ENCODE peak calls at places on chromosome 9, in ten cellular contexts. C is OCI-LY7; J is H7; V is endothelial cell; L is left colon; B is cerebellar cortex; O is substantia nigra; G is CD8-positive, alpha-beta T cell; R is IMR-90; K is T-helper 2 cell. Z is an unnamed sample.

GRCh38 chr9:117839862-117840261 is 135.7 kb downstream of the TLR4 start:
- DNase-seq in C (no peak), J (no peak), V (no peak), L (no peak), B (no peak), O (no peak), G (no peak), R (no peak), K (no peak), Z (no peak)

GRCh38 chr9:89770779-89771178 is 166.0 kb downstream of the GADD45G start:
- DNase-seq in C (no peak), J (no peak), V (no peak), L (no peak), B (peak; percentile 40), O (no peak), G (no peak), R (no peak), K (no peak), Z (no peak)

GRCh38 chr9:92716557-92716956 is 46.6 kb upstream of the IPPK start:
- DNase-seq in C (peak; percentile 80), J (peak; percentile 95), V (peak; percentile 88), L (peak; percentile 78), B (peak; percentile 54), O (no peak), G (peak; percentile 76), R (peak; percentile 21), K (peak; percentile 47), Z (peak; percentile 83)

GRCh38 chr9:86175743-86176456 is 76.5 kb upstream of the GOLM1 start:
- DNase-seq in C (no peak), J (peak; percentile 29), V (no peak), L (no peak), B (no peak), O (no peak), G (no peak), R (no peak), K (no peak), Z (no peak)

GRCh38 chr9:92561374-92562329 is 25.9 kb upstream of the ECM2 start:
- DNase-seq in C (no peak), J (no peak), V (no peak), L (no peak), B (no peak), O (no peak), G (no peak), R (peak; percentile 74), K (no peak), Z (no peak)

GRCh38 chr9:109134167-109134578 is 14.4 kb upstream of the TMEM245 start:
- DNase-seq in C (no peak), J (no peak), V (no peak), L (no peak), B (no peak), O (no peak), G (no peak), R (no peak), K (no peak), Z (no peak)

GRCh38 chr9:84136119-84136868 is 155.7 kb downstream of the RMI1 start:
- DNase-seq in C (no peak), J (no peak), V (no peak), L (peak; percentile 20), B (no peak), O (no peak), G (no peak), R (peak; percentile 29), K (no peak), Z (no peak)

GRCh38 chr9:22379272-22379671 is 67.4 kb upstream of the DMRTA1 start:
- DNase-seq in C (no peak), J (no peak), V (no peak), L (no peak), B (no peak), O (no peak), G (no peak), R (no peak), K (no peak), Z (no peak)

GRCh38 chr9:114430443-114430842 is 42.7 kb upstream of the AKNA start:
- DNase-seq in C (no peak), J (peak; percentile 22), V (no peak), L (no peak), B (no peak), O (no peak), G (no peak), R (no peak), K (no peak), Z (peak; percentile 23)

GRCh38 chr9:34458013-34458966 is at the start of the genes DNAI1 and FAM219A:
- DNase-seq in C (peak; percentile 99), J (peak; percentile 98), V (peak; percentile 99), L (peak; percentile 98), B (peak; percentile 98), O (peak; percentile 99), G (peak; percentile 98), R (peak; percentile 98), K (peak; percentile 99), Z (peak; percentile 98)

GRCh38 chr9:4400731-4401130 is 89.5 kb upstream of the SLC1A1 start:
- DNase-seq in C (no peak), J (no peak), V (no peak), L (no peak), B (no peak), O (no peak), G (no peak), R (no peak), K (no peak), Z (no peak)

GRCh38 chr9:3758816-3759576 is 233.2 kb upstream of the RFX3 start:
- DNase-seq in C (no peak), J (no peak), V (no peak), L (no peak), B (no peak), O (no peak), G (no peak), R (peak; percentile 37), K (no peak), Z (no peak)

GRCh38 chr9:119768266-119768665 is 399.0 kb upstream of the BRINP1 start:
- DNase-seq in C (no peak), J (no peak), V (no peak), L (no peak), B (no peak), O (no peak), G (no peak), R (no peak), K (no peak), Z (no peak)

GRCh38 chr9:37676411-37676830 is 25.7 kb downstream of the FRMPD1 start:
- DNase-seq in C (no peak), J (no peak), V (no peak), L (no peak), B (peak; percentile 88), O (peak; percentile 39), G (no peak), R (no peak), K (no peak), Z (no peak)

GRCh38 chr9:129694265-129694664 is 28.8 kb downstream of the PRRX2 start:
- DNase-seq in C (no peak), J (no peak), V (no peak), L (no peak), B (no peak), O (no peak), G (no peak), R (no peak), K (no peak), Z (no peak)

GRCh38 chr9:86983260-86984255 is 36.3 kb upstream of the GAS1 start:
- DNase-seq in C (no peak), J (no peak), V (no peak), L (no peak), B (no peak), O (no peak), G (no peak), R (peak; percentile 99), K (no peak), Z (no peak)

GRCh38 chr9:131919181-131919580 is 160.5 kb downstream of the MED27 start:
- DNase-seq in C (no peak), J (no peak), V (no peak), L (no peak), B (no peak), O (no peak), G (no peak), R (no peak), K (no peak), Z (no peak)

GRCh38 chr9:97853844-97854695 is 1.0 kb downstream of the FOXE1 start:
- DNase-seq in C (peak; percentile 9), J (peak; percentile 82), V (peak; percentile 60), L (no peak), B (no peak), O (no peak), G (no peak), R (peak; percentile 33), K (peak; percentile 51), Z (peak; percentile 78)

GRCh38 chr9:136532799-136533774 is 12.8 kb downstream of the NOTCH1 start:
- DNase-seq in C (no peak), J (no peak), V (no peak), L (peak; percentile 67), B (no peak), O (no peak), G (peak; percentile 38), R (no peak), K (peak; percentile 64), Z (no peak)

GRCh38 chr9:124258765-124259272 is 1.1 kb downstream of the NEK6 start:
- DNase-seq in C (no peak), J (peak; percentile 85), V (peak; percentile 38), L (no peak), B (peak; percentile 22), O (no peak), G (no peak), R (no peak), K (no peak), Z (peak; percentile 55)

GRCh38 chr9:97740848-97741821 is 44.0 kb upstream of the XPA start:
- DNase-seq in C (no peak), J (peak; percentile 94), V (peak; percentile 67), L (peak; percentile 42), B (peak; percentile 2), O (peak; percentile 18), G (no peak), R (peak; percentile 62), K (peak; percentile 2), Z (peak; percentile 92)

Z was measured in H9.